ENCODE peak calls at places on chromosomes 16 and 17, in four cellular contexts. F is body of pancreas, P is HCT116, U is esophagus squamous epithelium. M is an unnamed sample.

GRCh38 chr16:75820672-75821071 is 94.4 kb upstream of the CPHXL start:
- DNase-seq in F (no peak), P (no peak), U (no peak), M (no peak)

GRCh38 chr17:33686171-33686570 is 393.1 kb upstream of the ASIC2 start:
- DNase-seq in F (no peak), P (no peak), U (no peak), M (peak; percentile 39)

GRCh38 chr16:68756250-68757051 is 19.4 kb downstream of the CDH1 start:
- DNase-seq in F (peak; percentile 90), P (peak; percentile 98), U (no peak), M (no peak)

GRCh38 chr17:2445638-2446037 is 44.8 kb upstream of the MNT start:
- DNase-seq in F (no peak), P (no peak), U (no peak), M (no peak)

GRCh38 chr16:7405166-7405565 is 72.5 kb downstream of the RBFOX1 start:
- DNase-seq in F (peak; percentile 46), P (no peak), U (no peak), M (no peak)

GRCh38 chr16:21057875-21058274 is 92.8 kb downstream of the DNAH3 start:
- DNase-seq in F (no peak), P (no peak), U (no peak), M (no peak)

GRCh38 chr17:81579821-81580321 is 27.7 kb upstream of the FAAP100 start:
- DNase-seq in F (no peak), P (no peak), U (no peak), M (no peak)

GRCh38 chr17:78806451-78806850 is 24.4 kb upstream of the CYTH1 start:
- DNase-seq in F (peak; percentile 34), P (no peak), U (no peak), M (no peak)

GRCh38 chr16:66923866-66924265 is 1.5 kb downstream of the RRAD start:
- DNase-seq in F (no peak), P (no peak), U (no peak), M (no peak)

GRCh38 chr17:39231091-39231561 is 5.4 kb upstream of the STAC2 start:
- DNase-seq in F (no peak), P (no peak), U (no peak), M (peak; percentile 50)

GRCh38 chr17:17156511-17156910 is 49.6 kb downstream of the PLD6 start:
- DNase-seq in F (no peak), P (no peak), U (no peak), M (no peak)

GRCh38 chr16:9098377-9099090 is 7.1 kb downstream of the HAPSTR1 start:
- DNase-seq in F (no peak), P (no peak), U (no peak), M (no peak)

GRCh38 chr17:2084766-2085647 is 30.1 kb downstream of the HIC1 start:
- DNase-seq in F (peak; percentile 42), P (no peak), U (no peak), M (peak; percentile 39)

GRCh38 chr16:11198817-11199216 is 57.2 kb downstream of the SOCS1 start:
- DNase-seq in F (no peak), P (peak; percentile 70), U (no peak), M (no peak)

GRCh38 chr16:56298948-56299602 is 107.8 kb downstream of the GNAO1 start:
- DNase-seq in F (no peak), P (no peak), U (no peak), M (peak; percentile 31)

GRCh38 chr16:69711115-69711740 is 15.1 kb downstream of the NQO1 start:
- DNase-seq in F (peak; percentile 93), P (peak; percentile 72), U (no peak), M (no peak)

GRCh38 chr16:3180445-3180878 is 7.5 kb upstream of the OR1F1 start:
- DNase-seq in F (no peak), P (no peak), U (no peak), M (peak; percentile 61)

GRCh38 chr17:76383645-76384221 is 676 bp upstream of the SPHK1 start:
- DNase-seq in F (peak; percentile 49), P (no peak), U (no peak), M (peak; percentile 59)

GRCh38 chr17:46841561-46842379 is 9.6 kb upstream of the WNT9B start:
- DNase-seq in F (no peak), P (no peak), U (no peak), M (peak; percentile 41)

GRCh38 chr16:715448-716249 is 731 bp downstream of the METRN start:
- DNase-seq in F (no peak), P (no peak), U (no peak), M (peak; percentile 79)

GRCh38 chr16:88727871-88728270 is 21.6 kb downstream of the CTU2 start:
- DNase-seq in F (peak; percentile 26), P (no peak), U (no peak), M (peak; percentile 87)

GRCh38 chr17:6374271-6374691 is 60.6 kb downstream of the AIPL1 start:
- DNase-seq in F (no peak), P (peak; percentile 61), U (no peak), M (no peak)

GRCh38 chr17:27351741-27352140 is 57.8 kb downstream of the WSB1 start:
- DNase-seq in F (no peak), P (no peak), U (no peak), M (no peak)

GRCh38 chr17:49438439-49438861 is 23.8 kb upstream of the PHB1 start:
- DNase-seq in F (no peak), P (no peak), U (no peak), M (no peak)

GRCh38 chr16:15811778-15812750 is 44.8 kb downstream of the MYH11 start:
- DNase-seq in F (peak; percentile 74), P (no peak), U (no peak), M (no peak)

GRCh38 chr17:48413613-48414405 is 16.2 kb downstream of the SKAP1 start:
- DNase-seq in F (no peak), P (no peak), U (no peak), M (no peak)

GRCh38 chr17:42275527-42276358 is 448 bp downstream of the STAT5B start:
- DNase-seq in F (no peak), P (no peak), U (no peak), M (no peak)

GRCh38 chr16:12096162-12096781 is 119.7 kb downstream of the SNX29 start:
- DNase-seq in F (no peak), P (no peak), U (no peak), M (no peak)

GRCh38 chr16:49022351-49022963 is 259.2 kb downstream of the CBLN1 start:
- DNase-seq in F (no peak), P (no peak), U (no peak), M (no peak)

GRCh38 chr16:4692460-4693295 is 684 bp upstream of the NUDT16L1 start:
- DNase-seq in F (no peak), P (no peak), U (no peak), M (no peak)

GRCh38 chr17:71633391-71633849 is 487.4 kb upstream of the SOX9 start:
- DNase-seq in F (no peak), P (peak; percentile 59), U (no peak), M (no peak)

GRCh38 chr17:74433421-74434121 is 1.7 kb downstream of the GPRC5C start:
- DNase-seq in F (peak; percentile 35), P (no peak), U (no peak), M (no peak)

GRCh38 chr16:73122604-73123386 is 74.9 kb upstream of the ZFHX3 start:
- DNase-seq in F (peak; percentile 37), P (no peak), U (no peak), M (no peak)

GRCh38 chr17:38609280-38610031 is 3.7 kb upstream of the SRCIN1 start:
- DNase-seq in F (no peak), P (no peak), U (no peak), M (no peak)

GRCh38 chr16:29641561-29641960 is 21.5 kb upstream of the SPN start:
- DNase-seq in F (no peak), P (no peak), U (no peak), M (no peak)

GRCh38 chr17:12522743-12523181 is 142.9 kb upstream of the MYOCD start:
- DNase-seq in F (no peak), P (no peak), U (no peak), M (no peak)

GRCh38 chr16:16041196-16041892 is 91.9 kb downstream of the ABCC1 start:
- DNase-seq in F (no peak), P (no peak), U (no peak), M (no peak)

GRCh38 chr16:55436587-55436986 is 42.4 kb upstream of the MMP2 start:
- DNase-seq in F (no peak), P (no peak), U (no peak), M (no peak)

GRCh38 chr17:44186307-44187130 is at the start of gene TMUB2:
- DNase-seq in F (peak; percentile 99), P (peak; percentile 99), U (peak; percentile 95), M (peak; percentile 99)

GRCh38 chr17:29039764-29040598 is 3.0 kb upstream of the PIPOX start:
- DNase-seq in F (no peak), P (no peak), U (no peak), M (no peak)
- H3K4me1 ChIP-seq in F (peaks cover 11% of the 10 kb centered on the region), P (peaks cover 7% of the 10 kb centered on the region), U (peaks cover 15% of the 10 kb centered on the region), M (peaks cover 17% of the 10 kb centered on the region)

DNA sequence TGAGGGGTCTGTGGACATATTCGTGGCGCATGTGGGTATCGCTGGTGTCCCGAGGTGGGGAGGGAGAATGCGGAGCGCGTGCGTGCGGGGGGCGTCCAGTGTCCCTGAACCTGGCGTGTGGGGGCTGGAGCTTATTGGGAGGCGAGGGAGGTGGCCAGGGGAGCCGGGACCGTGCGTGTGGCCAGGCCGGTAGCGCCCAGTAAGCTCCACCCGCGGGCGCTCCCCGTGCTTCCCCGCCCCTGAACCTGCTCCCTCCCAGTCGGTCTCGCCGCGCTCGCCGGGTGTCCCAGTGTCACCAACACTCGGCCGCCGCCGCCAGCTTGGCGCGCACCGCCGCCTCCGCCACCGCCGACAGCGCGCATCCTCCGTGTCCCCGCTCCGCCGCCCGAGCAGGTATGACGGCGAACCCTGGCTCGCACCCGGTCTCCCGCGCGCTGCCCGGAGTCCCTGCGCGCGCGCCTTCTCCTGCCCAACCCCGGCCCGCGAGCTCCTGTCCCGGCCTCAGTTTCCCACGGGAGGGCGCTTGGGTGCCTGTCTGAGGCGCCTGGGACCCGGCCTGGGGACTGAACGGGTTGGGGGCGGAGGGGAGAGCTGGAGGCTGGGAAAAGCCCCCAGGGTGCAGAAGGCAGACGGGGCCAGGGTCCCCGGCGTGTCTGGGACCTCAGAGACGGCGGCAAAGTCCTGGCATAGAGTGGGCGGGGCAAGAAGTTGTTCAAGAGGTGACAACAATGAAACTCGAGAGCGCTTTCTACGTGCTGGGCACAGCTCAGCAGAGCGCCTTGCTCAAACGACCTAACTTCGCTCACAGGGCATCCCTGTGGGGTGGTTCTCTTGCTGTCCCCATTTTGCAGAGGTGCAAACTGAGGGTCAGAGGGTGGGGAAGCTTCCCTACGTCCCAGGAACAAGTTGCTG is at the start of gene SCNN1B:
- DNase-seq in F (no peak), P (no peak), U (no peak), M (no peak)
- H3K4me3 ChIP-seq in F (no peak within 1 kb of the TSS), P (peak within 1 kb of the TSS; percentile 52), U (peak within 1 kb of the TSS; percentile 55), M (no peak within 1 kb of the TSS)

DNA sequence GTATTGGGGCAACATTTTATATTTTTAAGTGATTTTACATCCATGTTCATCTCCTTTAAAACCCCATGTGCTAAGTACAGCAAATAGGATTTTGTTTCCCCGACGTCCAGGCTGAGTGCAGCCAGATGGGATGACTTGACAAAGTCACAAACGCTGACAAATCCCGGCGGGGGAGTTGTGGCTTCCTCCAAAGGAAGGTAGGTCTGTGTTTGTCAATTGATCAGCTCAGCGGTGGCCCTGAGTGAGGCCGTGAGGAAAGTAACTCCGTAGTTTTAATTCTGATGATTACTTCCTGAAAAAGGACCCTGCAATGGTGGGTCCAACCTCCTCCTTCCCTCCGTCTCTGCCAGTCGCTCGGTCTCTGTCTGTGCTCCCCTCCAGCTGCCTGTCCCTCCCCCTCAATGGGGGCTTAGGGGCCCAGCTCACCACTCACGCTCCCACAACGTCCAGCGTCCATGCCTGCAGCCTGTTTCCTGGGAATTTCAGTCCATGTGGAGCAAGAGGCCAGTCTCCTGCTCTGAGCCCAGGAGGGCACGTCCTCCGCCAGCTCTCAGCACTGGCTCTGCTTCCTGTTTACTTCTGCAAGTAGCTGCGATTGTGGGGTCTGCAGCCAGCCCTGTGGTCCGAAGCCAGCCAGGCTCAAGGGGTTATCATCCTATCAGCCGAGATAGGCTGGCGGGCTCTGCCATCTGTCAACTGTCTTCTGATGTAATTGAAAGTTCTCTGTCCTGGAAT is 209.4 kb upstream of the FOXF1 start:
- DNase-seq in F (no peak), P (no peak), U (no peak), M (peak; percentile 24)
- H3K27me3 ChIP-seq in F (no peaks in the 10 kb centered on the region), P (peaks cover 35% of the 10 kb centered on the region), U (no peaks in the 10 kb centered on the region), M (peaks cover 75% of the 10 kb centered on the region)

GRCh38 chr17:59620518-59621259 is 994 bp downstream of the CLTC start:
- DNase-seq in F (peak; percentile 66), P (peak; percentile 16), U (no peak), M (peak; percentile 50)
- H3K4me1 ChIP-seq in F (peaks cover 55% of the 10 kb centered on the region), P (peaks cover 32% of the 10 kb centered on the region), U (peaks cover 42% of the 10 kb centered on the region), M (peaks cover 12% of the 10 kb centered on the region)